ENCODE peak calls at places on chromosomes 1 and 21, in eight cellular contexts. K is hypothalamus; C is CD4-positive, CD25-positive, alpha-beta regulatory T cell; W is substantia nigra; X is activated CD4-positive, alpha-beta memory T cell treated with anti-CD3 and anti-CD28 coated beads, Interleukin-2, amount 10 ng/mL, durations not matched to agents 7 days and 5 days; J is NCI-H1092 treated with DMSO at 0.1 percent for 48 hours; Z is stimulated activated effector memory CD8-positive, alpha-beta T cell treated with anti-CD3 and anti-CD28 coated beads, Interleukin-12 subunit alpha, Interleukin-12 subunit beta, amount 100 ng/mL, for 72 hours; R is fibroblast of lung. O is an unnamed sample.

GRCh38 chr21:29499734-29500343 is 201.1 kb downstream of the BACH1 start:
- DNase-seq in R (peak; percentile 13), W (peak; percentile 12), K (no peak), J (no peak), X (no peak), C (peak; percentile 4), Z (no peak), O (peak; percentile 45)

GRCh38 chr21:35095859-35096291 is 46.8 kb upstream of the RUNX1 start:
- DNase-seq in X (no peak), K (no peak), R (peak; percentile 75), Z (no peak), C (no peak), W (no peak), J (no peak), O (no peak)

GRCh38 chr1:194295690-194296089 is 1109.3 kb upstream of the B3GALT2 start:
- DNase-seq in Z (no peak), W (no peak), J (peak; percentile 50), K (no peak), X (no peak), C (peak; percentile 75), R (peak; percentile 38), O (peak; percentile 40)

GRCh38 chr21:42373908-42374455 is 7.6 kb upstream of the TFF1 start:
- DNase-seq in R (no peak), W (no peak), Z (no peak), C (no peak), X (no peak), K (no peak), J (no peak), O (no peak)

GRCh38 chr1:23395162-23395724 is 25.6 kb upstream of the ZNF436 start:
- DNase-seq in W (no peak), C (no peak), K (no peak), X (no peak), R (no peak), Z (no peak), J (no peak), O (no peak)

GRCh38 chr1:79042539-79042938 is 36.0 kb upstream of the ADGRL4 start:
- DNase-seq in C (no peak), K (no peak), W (no peak), J (no peak), X (no peak), R (peak; percentile 2), Z (no peak), O (no peak)

GRCh38 chr1:59375321-59376220 is 78.7 kb downstream of the FGGY start:
- DNase-seq in X (no peak), K (no peak), J (no peak), Z (no peak), W (no peak), R (peak; percentile 100), C (no peak), O (peak; percentile 92)

GRCh38 chr1:170200161-170200560 is 54.4 kb downstream of the NTMT2 start:
- DNase-seq in Z (no peak), X (no peak), W (no peak), J (no peak), K (no peak), R (no peak), C (no peak), O (no peak)

GRCh38 chr21:29190920-29191319 is 60.5 kb downstream of the MAP3K7CL start:
- DNase-seq in Z (no peak), C (no peak), W (no peak), R (no peak), K (no peak), X (no peak), J (no peak), O (no peak)

GRCh38 chr1:155598842-155599331 is 11.1 kb upstream of the MSTO1 start:
- DNase-seq in K (no peak), W (no peak), X (no peak), Z (no peak), C (peak; percentile 44), J (no peak), R (peak; percentile 32), O (peak; percentile 53)

GRCh38 chr1:174194451-174194850 is 35.1 kb downstream of the RABGAP1L start:
- DNase-seq in K (no peak), W (no peak), C (no peak), X (no peak), R (no peak), J (no peak), Z (no peak), O (no peak)

GRCh38 chr1:116405241-116406135 is 32.4 kb downstream of the ATP1A1 start:
- DNase-seq in J (no peak), W (no peak), Z (no peak), R (no peak), K (no peak), X (no peak), C (no peak), O (no peak)

GRCh38 chr1:240091614-240092300 is at the start of gene FMN2:
- DNase-seq in K (peak; percentile 17), Z (no peak), W (peak; percentile 28), C (no peak), X (no peak), R (peak; percentile 66), J (peak; percentile 93), O (peak; percentile 8)

GRCh38 chr21:33899199-33899598 is 16.4 kb downstream of the ATP5PO start:
- DNase-seq in C (no peak), W (no peak), X (no peak), K (no peak), R (peak; percentile 69), J (no peak), Z (no peak), O (no peak)

GRCh38 chr1:205497351-205497750 is 7.1 kb upstream of the CDK18 start:
- DNase-seq in W (no peak), K (no peak), R (no peak), C (no peak), Z (no peak), J (peak; percentile 97), X (no peak), O (no peak)

GRCh38 chr1:230210326-230210978 is 143.4 kb downstream of the GALNT2 start:
- DNase-seq in J (no peak), W (no peak), C (no peak), Z (no peak), R (peak; percentile 74), X (no peak), K (no peak), O (no peak)

GRCh38 chr1:159756397-159756796 is 24.4 kb upstream of the DUSP23 start:
- DNase-seq in K (no peak), Z (no peak), X (no peak), C (no peak), R (no peak), W (no peak), J (no peak), O (no peak)

O was measured in brain microvascular endothelial cell.